ENCODE peak calls at places on chromosomes 6 and 20, in eight cellular contexts. L is Peyer's patch; Z is stomach; R is fibroblast of lung; E is CD8-positive, alpha-beta T cell; O is adrenal gland; A is tibial nerve; Q is testis. U is an unnamed sample. For H3K9me3 and H3K4me1, the result is how much of the 10 kb centered on the place peaks cover.

GRCh38 chr6:14066782-14067406 is 50.7 kb upstream of the CD83 start:
- DNase-seq in L (no peak), Z (no peak), R (peak), E (peak), O (peak), A (no peak), Q (peak), U (peak)

GRCh38 chr6:31048090-31048489 is 37.8 kb downstream of the MUC22 start:
- DNase-seq in L (no peak), Z (no peak), R (no peak), E (no peak), O (no peak), A (no peak), Q (no peak), U (no peak)

GRCh38 chr6:75044846-75045245 is 161.0 kb downstream of the COL12A1 start:
- DNase-seq in L (no peak), Z (no peak), R (peak), E (no peak), O (no peak), A (no peak), Q (no peak), U (no peak)

GRCh38 chr20:2350606-2351005 is 30.1 kb upstream of the TGM6 start:
- DNase-seq in L (no peak), Z (no peak), R (no peak), E (no peak), O (no peak), A (no peak), Q (no peak), U (no peak)

GRCh38 chr6:53136000-53136609 is 12.5 kb downstream of the GCM1 start:
- DNase-seq in L (no peak), Z (no peak), R (no peak), E (no peak), O (no peak), A (no peak), Q (no peak), U (no peak)

GRCh38 chr6:43496370-43497128 is 13.6 kb downstream of the LRRC73 start:
- DNase-seq in L (no peak), Z (no peak), R (peak), E (peak), O (peak), A (no peak), Q (peak), U (peak)

GRCh38 chr20:60528141-60528540 is 569.9 kb downstream of the CDH26 start:
- DNase-seq in L (no peak), Z (no peak), R (no peak), E (no peak), O (no peak), A (no peak), Q (no peak), U (no peak)

GRCh38 chr6:27752038-27752885 is 159.9 kb downstream of the OR2B2 start:
- DNase-seq in L (peak), Z (peak), R (peak), E (peak), O (peak), A (no peak), Q (peak), U (peak)

GRCh38 chr20:56750430-56750829 is 121.3 kb downstream of the TFAP2C start:
- DNase-seq in L (no peak), Z (no peak), R (no peak), E (no peak), O (no peak), A (no peak), Q (peak), U (no peak)

GRCh38 chr6:113936093-113936934 is 34.6 kb downstream of the HDAC2 start:
- DNase-seq in L (no peak), Z (no peak), R (peak), E (no peak), O (no peak), A (no peak), Q (no peak), U (peak)

GRCh38 chr20:15176929-15177328 is 839.5 kb upstream of the FLRT3 start:
- DNase-seq in L (no peak), Z (no peak), R (no peak), E (no peak), O (no peak), A (no peak), Q (no peak), U (no peak)

GRCh38 chr6:3776881-3777507 is 25.5 kb upstream of the PXDC1 start:
- DNase-seq in L (no peak), Z (no peak), R (no peak), E (no peak), O (no peak), A (no peak), Q (no peak), U (no peak)

GRCh38 chr6:157070403-157071107 is 252.8 kb downstream of the TMEM242 start:
- DNase-seq in L (no peak), Z (no peak), R (peak), E (no peak), O (no peak), A (no peak), Q (no peak), U (no peak)

GRCh38 chr20:55291251-55291650 is 714.1 kb downstream of the CBLN4 start:
- DNase-seq in L (no peak), Z (no peak), R (peak), E (no peak), O (no peak), A (no peak), Q (no peak), U (no peak)
- H3K9me3 ChIP-seq in L (under half), Z (under half), R (under half), E (under half), O (under half), A (under half), Q (under half), U (under half)

DNA sequence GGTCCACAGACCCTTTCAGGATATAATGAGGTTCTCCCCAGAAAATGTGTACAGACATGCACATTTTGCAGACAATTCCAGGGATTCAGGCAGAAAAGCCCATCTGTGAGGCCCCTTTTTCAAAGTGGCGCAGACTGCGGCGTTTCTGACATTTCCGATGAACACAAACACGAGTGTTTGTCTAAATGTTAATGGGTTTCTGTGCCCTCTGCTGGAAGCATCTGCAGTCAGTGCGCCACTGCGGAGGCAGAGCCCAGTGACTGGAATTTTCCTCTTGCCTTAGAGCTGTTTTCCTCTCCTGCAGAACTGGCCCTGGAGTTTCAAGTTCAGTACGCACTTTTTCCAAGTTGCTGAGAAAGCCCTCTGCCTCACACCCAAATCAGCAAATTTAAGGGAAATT is 15.3 kb downstream of the ANKRD60 start:
- DNase-seq in L (no peak), Z (no peak), R (peak), E (no peak), O (no peak), A (no peak), Q (no peak), U (peak)
- TF ChIP-seq CTCF in L (no peak), Z (no peak), R (no peak), E (no peak), O (peak), A (no peak), Q (no peak), U (peak)

GRCh38 chr6:32945106-32945761 is 4.4 kb upstream of the HLA-DMB start:
- DNase-seq in L (peak), Z (no peak), R (peak), E (no peak), O (no peak), A (no peak), Q (no peak), U (no peak)
- H3K4me1 ChIP-seq in L (under half), Z (under half), R (under half), E (half or more), O (under half), A (under half), Q (under half), U (under half)

DNA sequence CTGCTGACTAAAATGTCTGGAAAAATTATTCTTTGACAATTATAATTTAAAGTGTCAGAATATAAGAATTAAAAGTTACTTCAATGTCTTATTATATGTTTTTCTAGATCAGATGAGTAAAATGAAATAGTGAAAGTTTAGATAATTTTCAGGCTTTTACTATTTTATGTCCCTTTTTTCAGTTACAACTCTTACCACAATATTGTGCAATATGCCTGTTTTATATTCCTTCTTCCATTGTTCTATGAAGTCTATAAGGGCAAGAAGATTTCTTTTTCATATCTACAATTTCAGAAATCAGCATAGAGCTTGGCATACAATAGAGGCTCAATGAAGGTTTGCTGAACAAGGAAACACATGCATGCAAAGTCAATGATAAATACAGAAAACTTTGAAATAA is 401.2 kb upstream of the HTR1E start:
- DNase-seq in L (no peak), Z (no peak), R (no peak), E (no peak), O (no peak), A (no peak), Q (no peak), U (no peak)
- H3K9me3 ChIP-seq in L (under half), Z (under half), R (under half), E (under half), O (under half), A (under half), Q (under half), U (under half)

GRCh38 chr6:167238694-167239467 is 52.2 kb upstream of the UNC93A start:
- DNase-seq in L (no peak), Z (no peak), R (no peak), E (no peak), O (no peak), A (no peak), Q (no peak), U (no peak)
- TF ChIP-seq CTCF in L (no peak), Z (no peak), R (no peak), E (no peak), O (no peak), A (no peak), Q (no peak), U (no peak)

GRCh38 chr6:163504984-163505640 is 90.6 kb downstream of the QKI start:
- DNase-seq in L (no peak), Z (no peak), R (no peak), E (no peak), O (no peak), A (no peak), Q (no peak), U (no peak)

GRCh38 chr6:163501440-163501839 is 86.9 kb downstream of the QKI start:
- DNase-seq in L (no peak), Z (no peak), R (no peak), E (no peak), O (no peak), A (no peak), Q (no peak), U (no peak)

GRCh38 chr6:163500105-163500504 is 85.6 kb downstream of the QKI start:
- DNase-seq in L (no peak), Z (no peak), R (no peak), E (no peak), O (no peak), A (no peak), Q (no peak), U (no peak)

GRCh38 chr6:163496205-163496604 is 81.7 kb downstream of the QKI start:
- DNase-seq in L (no peak), Z (no peak), R (no peak), E (no peak), O (no peak), A (no peak), Q (no peak), U (no peak)

GRCh38 chr6:163501022-163501421 is 86.5 kb downstream of the QKI start:
- DNase-seq in L (no peak), Z (no peak), R (no peak), E (no peak), O (no peak), A (no peak), Q (no peak), U (no peak)
- H3K4me1 ChIP-seq in L (under half), Z (under half), R (under half), E (under half), O (under half), A (under half), Q (under half), U (under half)

DNA sequence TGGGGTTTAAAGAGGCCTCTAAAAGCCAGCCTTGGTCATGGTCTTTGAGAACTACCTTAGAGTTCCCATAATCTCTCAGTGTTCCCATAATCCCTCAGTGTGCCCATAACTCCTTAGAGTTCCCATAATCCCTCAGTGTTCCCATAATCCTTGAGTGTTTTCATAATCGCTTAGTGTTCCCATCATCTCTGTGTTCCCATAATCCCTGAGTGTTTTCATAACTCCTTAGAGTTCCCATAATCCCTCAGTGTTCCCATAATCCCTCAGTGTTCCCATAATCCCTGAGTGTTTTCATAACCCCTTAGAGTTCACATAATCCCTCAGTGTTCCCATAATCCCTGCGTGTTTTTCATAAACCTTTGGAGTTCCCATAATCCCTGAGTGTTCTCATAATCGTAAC is 199.2 kb downstream of the QKI start:
- DNase-seq in L (no peak), Z (no peak), R (no peak), E (no peak), O (no peak), A (no peak), Q (no peak), U (no peak)
- H3K9me3 ChIP-seq in L (under half), Z (under half), R (under half), E (under half), O (under half), A (under half), Q (under half), U (under half)

GRCh38 chr6:150008588-150008987 is 16.7 kb downstream of the RAET1L start:
- DNase-seq in L (no peak), Z (peak), R (no peak), E (no peak), O (peak), A (no peak), Q (no peak), U (peak)

GRCh38 chr6:150005761-150006651 is 19.3 kb downstream of the RAET1L start:
- DNase-seq in L (no peak), Z (no peak), R (no peak), E (no peak), O (no peak), A (no peak), Q (no peak), U (no peak)

GRCh38 chr6:150004101-150004782 is 21.1 kb downstream of the RAET1L start:
- DNase-seq in L (peak), Z (no peak), R (no peak), E (peak), O (no peak), A (no peak), Q (no peak), U (no peak)

GRCh38 chr6:150004783-150005717 is 20.3 kb downstream of the RAET1L start:
- DNase-seq in L (peak), Z (peak), R (peak), E (peak), O (peak), A (peak), Q (peak), U (peak)

DNA sequence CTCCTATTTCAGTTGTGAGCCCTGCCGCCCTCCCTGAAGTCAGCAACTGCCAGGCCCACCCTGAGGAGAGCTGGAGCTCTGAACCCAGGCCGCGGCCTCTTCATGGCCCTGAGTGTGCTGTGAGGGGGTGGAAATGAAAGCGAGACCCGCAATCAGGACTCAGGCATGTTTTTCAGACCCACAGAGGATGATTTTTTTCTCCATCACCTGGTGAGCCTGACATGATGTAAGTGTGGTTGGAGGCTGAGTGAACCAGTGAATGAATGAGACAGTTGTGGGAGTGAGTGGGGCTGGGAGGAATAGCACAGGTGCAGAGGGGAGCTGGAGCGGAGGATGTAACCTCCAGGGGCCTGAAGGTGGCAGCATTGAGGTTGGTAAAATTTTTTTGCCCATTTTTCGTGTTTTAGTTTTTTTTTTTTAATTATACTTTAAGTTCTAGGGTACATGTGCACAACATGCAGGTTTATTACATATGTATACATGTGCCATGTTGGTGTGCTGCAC is 18.3 kb downstream of the RAET1L start:
- DNase-seq in L (no peak), Z (no peak), R (no peak), E (peak), O (no peak), A (no peak), Q (no peak), U (no peak)
- TF ChIP-seq CTCF in L (peak), Z (no peak), R (peak), E (peak), O (peak), A (no peak), Q (no peak), U (peak)

U was measured in BE2C.